ENCODE peak calls at places on chromosomes 12 and 14, in six cellular contexts. U is H9, I is IMR-90, S is H1, J is mesenchymal stem cell, L is trophoblast cell. Z is an unnamed sample.

GRCh38 chr14:104881369-104881979 is 16.4 kb downstream of the CEP170B start:
- DNase-seq in U (no peak), L (no peak), J (no peak), I (no peak), S (no peak), Z (no peak)

GRCh38 chr14:58177125-58177524 is 22.8 kb upstream of the ACTR10 start:
- DNase-seq in U (no peak), I (no peak), S (no peak), J (no peak), L (no peak), Z (no peak)

GRCh38 chr12:79552186-79552585 is 138.6 kb downstream of the PAWR start:
- DNase-seq in L (no peak), J (no peak), I (no peak), S (no peak), U (no peak), Z (no peak)

GRCh38 chr12:52390739-52391617 is 5.5 kb upstream of the KRT84 start:
- DNase-seq in S (no peak), I (peak), J (peak), L (peak), U (peak), Z (no peak)

GRCh38 chr12:117097159-117097558 is 2.1 kb downstream of the TESC start:
- DNase-seq in L (no peak), I (no peak), U (no peak), J (no peak), S (no peak), Z (no peak)

GRCh38 chr14:21070083-21070609 is at the start of gene ARHGEF40:
- DNase-seq in L (peak), U (peak), J (peak), I (peak), S (no peak), Z (no peak)

GRCh38 chr14:104664107-104664506 is 25.3 kb upstream of the INF2 start:
- DNase-seq in U (no peak), J (no peak), L (no peak), S (no peak), I (no peak), Z (no peak)

GRCh38 chr14:101635238-101636080 is 74.2 kb downstream of the DIO3 start:
- DNase-seq in L (no peak), J (no peak), I (no peak), U (peak), S (no peak), Z (no peak)

GRCh38 chr12:16347391-16348298 is at the start of gene MGST1:
- DNase-seq in L (peak), I (peak), J (peak), S (peak), U (peak), Z (peak)

GRCh38 chr14:35254736-35255135 is 37.4 kb upstream of the PSMA6 start:
- DNase-seq in S (no peak), U (no peak), I (no peak), J (no peak), L (no peak), Z (no peak)

GRCh38 chr12:71216725-71217579 is 59.2 kb upstream of the TSPAN8 start:
- DNase-seq in S (no peak), L (peak), J (peak), I (peak), U (peak), Z (peak)

GRCh38 chr12:118773956-118774723 is 207.2 kb upstream of the SRRM4 start:
- DNase-seq in L (no peak), U (peak), S (peak), I (no peak), J (no peak), Z (peak)

GRCh38 chr12:128316078-128316477 is 49.1 kb downstream of the TMEM132C start:
- DNase-seq in J (no peak), U (no peak), S (no peak), L (no peak), I (no peak), Z (no peak)

GRCh38 chr14:22390824-22391461 is 198.1 kb downstream of the DAD1 start:
- DNase-seq in L (peak), S (no peak), I (no peak), J (no peak), U (no peak), Z (no peak)

GRCh38 chr12:97837401-97837800 is 374.8 kb downstream of the RMST start:
- DNase-seq in J (peak), S (no peak), L (peak), U (no peak), I (no peak), Z (no peak)

GRCh38 chr12:49750027-49750977 is 8.9 kb downstream of the TMBIM6 start:
- DNase-seq in J (peak), S (no peak), U (no peak), I (peak), L (peak), Z (no peak)

GRCh38 chr12:120965125-120965524 is 13.2 kb upstream of the HNF1A start:
- DNase-seq in I (no peak), S (no peak), J (no peak), L (no peak), U (no peak), Z (no peak)

GRCh38 chr12:105455250-105455649 is 124.8 kb downstream of the C12orf75 start:
- DNase-seq in L (peak), S (no peak), I (no peak), U (no peak), J (no peak), Z (no peak)

GRCh38 chr14:106372870-106373657 is 846.7 kb downstream of the TMEM121 start:
- DNase-seq in S (no peak), J (no peak), U (no peak), L (peak), I (no peak), Z (no peak)

GRCh38 chr14:60981626-60982455 is 796 bp downstream of the SLC38A6 start:
- DNase-seq in J (peak), L (peak), U (no peak), I (peak), S (no peak), Z (no peak)

GRCh38 chr14:78611796-78612571 is 441.8 kb downstream of the NRXN3 start:
- DNase-seq in U (no peak), S (no peak), I (no peak), L (no peak), J (no peak), Z (no peak)
- H3K9ac ChIP-seq in U (no peak), S (no peak), I (no peak), L (no peak), J (no peak), Z (no peak)

GRCh38 chr14:77098470-77099353 is 654 bp downstream of the CIPC start:
- DNase-seq in L (peak), U (peak), I (no peak), S (no peak), J (no peak), Z (no peak)
- H2AK5ac ChIP-seq in L (peak), U (no peak), I (peak), S (no peak), J (no peak), Z (peak)

GRCh38 chr12:69055706-69056105 is 122.7 kb upstream of the CPM start:
- DNase-seq in S (no peak), I (no peak), L (no peak), U (no peak), J (no peak), Z (no peak)

GRCh38 chr12:69056743-69057515 is 124.0 kb upstream of the CPM start:
- DNase-seq in J (peak), I (peak), S (no peak), L (no peak), U (no peak), Z (no peak)

GRCh38 chr12:69054343-69055056 is 121.5 kb upstream of the CPM start:
- DNase-seq in U (no peak), S (no peak), I (no peak), J (no peak), L (no peak), Z (no peak)

GRCh38 chr12:69055280-69055679 is 122.3 kb upstream of the CPM start:
- DNase-seq in I (no peak), S (no peak), J (no peak), L (no peak), U (no peak), Z (no peak)

GRCh38 chr12:69052613-69053408 is 119.8 kb upstream of the CPM start:
- DNase-seq in I (peak), U (peak), S (peak), L (peak), J (peak), Z (no peak)
- H2AFZ ChIP-seq in I (peak), U (no peak), S (no peak), L (no peak), J (no peak), Z (peak)

GRCh38 chr14:99192823-99193222 is 79.2 kb downstream of the BCL11B start:
- DNase-seq in J (no peak), S (no peak), I (no peak), L (no peak), U (no peak), Z (no peak)
- H3K9ac ChIP-seq in J (no peak), S (no peak), I (no peak), L (no peak), U (no peak), Z (no peak)

GRCh38 chr12:42744539-42745156 is 155.1 kb upstream of the PRICKLE1 start:
- DNase-seq in L (peak), J (peak), I (no peak), U (no peak), S (no peak), Z (no peak)
- H2AK5ac ChIP-seq in L (no peak), J (peak), I (no peak), U (no peak), S (no peak), Z (no peak)

DNA sequence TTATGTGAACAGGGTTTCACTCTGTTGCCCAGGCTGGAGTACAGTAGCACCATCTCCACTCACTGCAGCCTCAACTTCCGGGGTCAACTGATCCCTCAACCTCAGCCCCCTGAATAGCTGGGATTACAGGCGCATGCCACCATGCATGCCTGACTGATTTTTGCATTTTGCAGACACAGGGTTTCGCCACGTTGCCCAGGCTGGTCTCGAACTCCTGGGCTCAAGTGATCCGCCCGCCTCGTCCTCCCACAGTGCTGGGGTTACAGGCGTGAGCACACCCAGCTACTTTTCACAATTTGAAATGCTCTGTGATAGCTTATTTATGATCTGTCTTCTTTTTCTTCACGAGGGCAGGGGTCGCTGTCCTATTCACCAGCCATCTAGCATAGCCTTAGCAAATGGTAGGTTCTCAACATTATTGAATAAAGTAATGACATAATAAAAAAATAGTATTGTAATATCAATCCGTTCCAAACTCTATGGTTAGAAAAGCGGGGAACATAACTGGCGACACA is 484 bp upstream of the DDX47 start:
- DNase-seq in S (no peak), L (no peak), U (no peak), I (no peak), J (peak), Z (no peak)
- H2AFZ ChIP-seq in S (peak), L (no peak), U (no peak), I (peak), J (no peak), Z (peak)

GRCh38 chr14:51653855-51654548 is 2.3 kb downstream of the FRMD6 start:
- DNase-seq in S (no peak), U (no peak), I (peak), L (no peak), J (no peak), Z (no peak)
- H3K9ac ChIP-seq in S (no peak), U (no peak), I (peak), L (no peak), J (peak), Z (no peak)

DNA sequence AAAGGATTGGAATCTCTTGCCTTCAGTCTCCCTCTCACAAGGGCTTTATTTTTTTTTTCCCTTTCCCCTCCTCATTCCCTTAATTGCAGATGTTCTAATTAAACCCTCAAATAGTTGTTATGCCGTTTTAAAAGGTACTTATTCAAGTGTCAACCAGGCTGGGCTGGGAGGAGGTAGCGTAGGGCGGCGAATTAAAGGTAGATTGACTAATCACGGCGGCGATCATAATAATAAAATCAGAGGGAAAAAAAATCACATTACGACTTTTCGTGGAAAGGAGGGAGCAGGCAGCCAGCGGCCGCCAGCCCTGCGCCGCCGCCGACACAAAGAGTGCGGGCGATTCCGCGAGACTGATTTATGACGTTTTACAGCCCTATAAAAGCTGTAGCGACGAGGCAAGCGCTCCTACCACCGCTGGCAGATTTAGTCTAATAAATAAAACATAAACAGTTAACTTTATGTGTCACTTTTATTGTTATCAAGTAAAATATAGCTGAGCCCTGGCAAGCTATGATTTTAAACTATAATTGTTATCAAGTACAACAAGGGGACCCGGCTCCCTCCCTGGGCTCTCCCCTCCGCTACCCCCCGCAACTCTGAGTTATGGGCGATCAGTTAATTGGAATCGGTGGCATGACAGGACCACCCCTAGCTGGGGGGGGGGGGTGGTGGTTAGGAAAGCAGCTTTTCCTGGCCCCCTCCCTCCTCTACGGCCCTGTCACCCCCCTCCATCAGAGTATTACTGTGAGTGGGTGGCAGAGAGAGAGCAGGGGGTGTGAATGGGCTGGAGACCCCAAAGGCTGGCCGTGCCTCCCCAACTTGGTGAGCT is 1.5 kb upstream of the HOXC4 start:
- DNase-seq in L (no peak), U (no peak), I (no peak), J (peak), S (no peak), Z (no peak)
- H2AK5ac ChIP-seq in L (no peak), U (no peak), I (no peak), J (no peak), S (peak), Z (no peak)